ENCODE peak calls at places on chromosomes 3 and 15, in five cellular contexts. T is sigmoid colon, V is Peyer's patch, I is adrenal gland, W is HepG2. Y is an unnamed sample.
A peak's percentile ranks its signal among the peaks of the same experiment; 100 is the strongest.

GRCh38 chr3:46538803-46539442 is 27.2 kb downstream of the LRRC2 start:
- DNase-seq in T (peak; percentile 72), V (peak; percentile 96), I (peak; percentile 43), W (no peak), Y (peak; percentile 97)

GRCh38 chr15:22257047-22257667 is 176.8 kb downstream of the OR4M2 start:
- DNase-seq in T (no peak), V (no peak), I (no peak), W (no peak), Y (no peak)

GRCh38 chr15:53564647-53565046 is 194.8 kb downstream of the WDR72 start:
- DNase-seq in T (no peak), V (no peak), I (no peak), W (no peak), Y (no peak)

GRCh38 chr15:52233405-52233804 is 42.2 kb upstream of the GNB5 start:
- DNase-seq in T (no peak), V (peak; percentile 65), I (no peak), W (no peak), Y (no peak)

GRCh38 chr3:126828306-126828705 is 124.3 kb downstream of the CHCHD6 start:
- DNase-seq in T (peak; percentile 74), V (no peak), I (no peak), W (no peak), Y (no peak)

GRCh38 chr3:105772635-105773034 is 96.2 kb downstream of the CBLB start:
- DNase-seq in T (no peak), V (no peak), I (no peak), W (no peak), Y (no peak)

GRCh38 chr15:64105113-64105704 is 9.4 kb downstream of the SNX1 start:
- DNase-seq in T (peak; percentile 70), V (no peak), I (no peak), W (no peak), Y (no peak)

GRCh38 chr3:54897028-54897711 is 30.7 kb downstream of the LRTM1 start:
- DNase-seq in T (no peak), V (no peak), I (no peak), W (no peak), Y (no peak)

GRCh38 chr15:42727740-42728355 is 9.1 kb downstream of the CDAN1 start:
- DNase-seq in T (no peak), V (no peak), I (no peak), W (no peak), Y (no peak)

GRCh38 chr15:63556246-63556645 is 40.9 kb upstream of the FBXL22 start:
- DNase-seq in T (no peak), V (no peak), I (no peak), W (no peak), Y (no peak)

GRCh38 chr15:70125605-70126004 is 27.9 kb upstream of the TLE3 start:
- DNase-seq in T (no peak), V (no peak), I (no peak), W (no peak), Y (no peak)

GRCh38 chr3:141104151-141104741 is 53.1 kb downstream of the SPSB4 start:
- DNase-seq in T (no peak), V (peak; percentile 34), I (no peak), W (no peak), Y (no peak)

GRCh38 chr3:98617841-98618240 is 24.4 kb upstream of the CPOX start:
- DNase-seq in T (no peak), V (no peak), I (no peak), W (no peak), Y (no peak)

GRCh38 chr15:34644061-34644460 is 60.6 kb upstream of the GOLGA8B start:
- DNase-seq in T (no peak), V (no peak), I (no peak), W (no peak), Y (no peak)

GRCh38 chr3:175713263-175713662 is 854.1 kb downstream of the NAALADL2 start:
- DNase-seq in T (no peak), V (no peak), I (no peak), W (no peak), Y (no peak)

GRCh38 chr3:139458348-139458747 is 18.0 kb downstream of the RBP2 start:
- DNase-seq in T (no peak), V (no peak), I (no peak), W (no peak), Y (no peak)

GRCh38 chr15:72155021-72155621 is 36.9 kb downstream of the SENP8 start:
- DNase-seq in T (peak; percentile 83), V (peak; percentile 81), I (peak; percentile 74), W (no peak), Y (no peak)

GRCh38 chr3:192867645-192868044 is 50.0 kb downstream of the MB21D2 start:
- DNase-seq in T (no peak), V (no peak), I (no peak), W (no peak), Y (no peak)

GRCh38 chr3:43378066-43378935 is 92.0 kb downstream of the SNRK start:
- DNase-seq in T (no peak), V (peak; percentile 85), I (peak; percentile 44), W (peak; percentile 31), Y (peak; percentile 4)

GRCh38 chr3:84522893-84523292 is 435.9 kb upstream of the CADM2 start:
- DNase-seq in T (no peak), V (no peak), I (no peak), W (no peak), Y (no peak)

GRCh38 chr3:163071684-163072083 is 1575.1 kb downstream of the OTOL1 start:
- DNase-seq in T (no peak), V (no peak), I (no peak), W (no peak), Y (no peak)

GRCh38 chr3:73813291-73813977 is 188.7 kb upstream of the PDZRN3 start:
- DNase-seq in T (no peak), V (no peak), I (no peak), W (no peak), Y (no peak)

GRCh38 chr3:9912294-9912935 is 4.5 kb upstream of the IL17RC start:
- DNase-seq in T (no peak), V (no peak), I (peak; percentile 32), W (no peak), Y (no peak)

GRCh38 chr15:35693286-35693685 is 147.3 kb upstream of the DPH6 start:
- DNase-seq in T (no peak), V (no peak), I (no peak), W (no peak), Y (no peak)

GRCh38 chr3:123818921-123819429 is 65.2 kb downstream of the MYLK start:
- DNase-seq in T (no peak), V (no peak), I (no peak), W (peak; percentile 77), Y (no peak)

GRCh38 chr15:69685524-69686452 is 233.2 kb downstream of the RPLP1 start:
- DNase-seq in T (no peak), V (no peak), I (no peak), W (no peak), Y (no peak)

GRCh38 chr3:10178892-10179291 is 14.2 kb downstream of the IRAK2 start:
- DNase-seq in T (no peak), V (no peak), I (no peak), W (no peak), Y (no peak)

GRCh38 chr15:101107625-101108457 is 144.0 kb downstream of the CHSY1 start:
- DNase-seq in T (no peak), V (no peak), I (no peak), W (no peak), Y (no peak)

GRCh38 chr3:116445291-116445841 is at the start of gene LSAMP:
- DNase-seq in T (peak; percentile 80), V (no peak), I (peak; percentile 17), W (no peak), Y (no peak)

GRCh38 chr3:59237121-59237520 is 187.3 kb upstream of the CFAP20DC start:
- DNase-seq in T (no peak), V (no peak), I (no peak), W (no peak), Y (no peak)

GRCh38 chr3:62672270-62672987 is 202.8 kb downstream of the CADPS start:
- DNase-seq in T (no peak), V (no peak), I (no peak), W (peak; percentile 7), Y (no peak)

GRCh38 chr3:36774072-36774471 is 9.7 kb upstream of the DCLK3 start:
- DNase-seq in T (no peak), V (no peak), I (no peak), W (no peak), Y (no peak)

GRCh38 chr3:24670871-24671270 is 176.2 kb upstream of the THRB start:
- DNase-seq in T (no peak), V (peak; percentile 55), I (no peak), W (peak; percentile 30), Y (no peak)

GRCh38 chr3:24673596-24673995 is 178.9 kb upstream of the THRB start:
- DNase-seq in T (no peak), V (no peak), I (no peak), W (no peak), Y (no peak)

GRCh38 chr3:24678021-24678420 is 183.4 kb upstream of the THRB start:
- DNase-seq in T (no peak), V (no peak), I (no peak), W (no peak), Y (no peak)

GRCh38 chr3:24678441-24678865 is 183.8 kb upstream of the THRB start:
- DNase-seq in T (no peak), V (no peak), I (no peak), W (no peak), Y (no peak)

DNA sequence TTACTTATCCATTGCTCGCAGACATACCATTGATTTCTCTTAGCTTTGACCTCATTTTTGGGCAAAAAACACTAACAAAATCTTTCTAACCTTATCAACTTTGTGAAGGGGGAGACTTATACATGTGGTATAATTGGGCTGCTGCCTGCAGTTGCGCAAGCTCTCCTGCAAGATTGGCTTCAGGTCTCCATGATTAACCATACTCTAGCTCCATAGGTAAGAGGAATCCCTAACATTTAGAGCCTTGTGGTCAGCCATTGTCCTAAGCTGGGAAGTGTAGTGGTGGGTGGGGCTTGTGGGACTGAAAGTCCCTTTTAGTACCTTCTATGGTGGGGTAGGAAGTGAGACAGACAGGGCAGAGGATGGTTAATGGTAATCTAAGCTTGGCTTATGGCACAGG is 179.6 kb upstream of the THRB start:
- DNase-seq in T (no peak), V (no peak), I (no peak), W (no peak), Y (no peak)
- TF ChIP-seq POLR2A in T (no peak), V (no peak), I (no peak), W (no peak), Y (no peak)

GRCh38 chr3:13015286-13016082 is 57.7 kb downstream of the IQSEC1 start:
- DNase-seq in T (peak; percentile 70), V (peak; percentile 84), I (no peak), W (no peak), Y (no peak)
- TF ChIP-seq POLR2A in T (no peak), V (no peak), I (peak; percentile 18), W (no peak), Y (no peak)

GRCh38 chr3:147351301-147351700 is 55.0 kb downstream of the ZIC4 start:
- DNase-seq in T (no peak), V (no peak), I (no peak), W (no peak), Y (no peak)
- TF ChIP-seq POLR2A in T (no peak), V (no peak), I (no peak), W (no peak), Y (no peak)

GRCh38 chr3:133883657-133884546 is 11.8 kb downstream of the RAB6B start:
- DNase-seq in T (no peak), V (peak; percentile 25), I (no peak), W (no peak), Y (no peak)
- TF ChIP-seq POLR2A in T (no peak), V (no peak), I (no peak), W (no peak), Y (no peak)